ENCODE peak calls at places on chromosomes 2 and 18, in five cellular contexts. X is HCT116, U is SK-N-SH, M is K562, Y is HepG2. O is an unnamed sample. For H3K36me3, the result is how much of the 10 kb centered on the place peaks cover.

GRCh38 chr2:45774688-45775244 is 123.3 kb downstream of the PRKCE start:
- DNase-seq in U (no peak), Y (no peak), X (no peak), M (no peak), O (no peak)

GRCh38 chr2:126771501-126772195 is 115.7 kb downstream of the GYPC start:
- DNase-seq in M (no peak), Y (no peak), U (no peak), X (no peak), O (no peak)

GRCh38 chr2:224104668-224105386 is 65.7 kb upstream of the SERPINE2 start:
- DNase-seq in Y (peak), U (no peak), M (no peak), X (peak), O (no peak)

GRCh38 chr2:160489096-160489495 is 4.5 kb downstream of the RBMS1 start:
- DNase-seq in U (no peak), Y (no peak), X (no peak), M (no peak), O (no peak)

GRCh38 chr2:172943992-172944793 is 131.5 kb upstream of the MAP3K20 start:
- DNase-seq in Y (no peak), U (no peak), M (no peak), X (no peak), O (no peak)

GRCh38 chr2:117523267-117523666 is 291.2 kb upstream of the DDX18 start:
- DNase-seq in M (peak), X (no peak), U (peak), Y (no peak), O (no peak)

GRCh38 chr18:63063171-63063570 is 256.4 kb downstream of the BCL2 start:
- DNase-seq in U (no peak), X (no peak), M (no peak), Y (no peak), O (no peak)

GRCh38 chr2:64143154-64144056 is 815 bp downstream of the PELI1 start:
- DNase-seq in X (no peak), Y (peak), U (peak), M (peak), O (peak)

GRCh38 chr2:225841314-225841713 is 441.8 kb downstream of the NYAP2 start:
- DNase-seq in M (no peak), X (no peak), U (no peak), Y (no peak), O (no peak)

GRCh38 chr18:27728659-27729058 is 448.3 kb downstream of the CDH2 start:
- DNase-seq in U (no peak), M (no peak), X (no peak), Y (no peak), O (no peak)

GRCh38 chr2:892401-892800 is 58.2 kb upstream of the SNTG2 start:
- DNase-seq in M (no peak), X (no peak), U (no peak), Y (no peak), O (no peak)

GRCh38 chr18:76978616-76979015 is 154.0 kb downstream of the MBP start:
- DNase-seq in U (no peak), M (no peak), Y (no peak), X (no peak), O (no peak)

GRCh38 chr18:73790582-73790981 is 357.1 kb downstream of the FBXO15 start:
- DNase-seq in U (no peak), M (no peak), Y (no peak), X (no peak), O (no peak)

GRCh38 chr18:54919412-54919811 is 39.8 kb downstream of the CCDC68 start:
- DNase-seq in U (peak), M (no peak), X (no peak), Y (no peak), O (no peak)

GRCh38 chr2:181916726-181917377 is 25.3 kb downstream of the ITPRID2 start:
- DNase-seq in M (no peak), Y (no peak), U (no peak), X (no peak), O (no peak)

DNA sequence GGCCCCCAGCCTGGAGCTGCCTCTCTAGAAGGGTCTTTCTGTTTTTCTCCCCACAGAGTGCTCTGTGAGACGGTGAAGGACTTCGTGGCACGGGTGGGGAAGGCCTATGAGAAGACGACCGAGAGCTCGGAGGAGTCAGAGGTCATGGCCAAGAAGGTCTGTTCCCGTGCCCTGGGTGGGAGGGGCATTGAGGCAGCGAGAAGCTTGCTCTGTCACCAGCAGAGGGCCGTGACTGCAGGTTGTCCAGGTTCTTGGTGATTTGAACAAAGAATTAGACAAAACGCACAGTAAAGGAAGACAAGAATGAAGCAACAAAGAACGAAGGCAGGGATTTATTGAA is 93.9 kb downstream of the DGKD start:
- DNase-seq in X (no peak), Y (peak), U (no peak), M (peak), O (no peak)
- TF ChIP-seq YY1 in X (no peak), Y (no peak), U (no peak), M (no peak), O (no peak)

DNA sequence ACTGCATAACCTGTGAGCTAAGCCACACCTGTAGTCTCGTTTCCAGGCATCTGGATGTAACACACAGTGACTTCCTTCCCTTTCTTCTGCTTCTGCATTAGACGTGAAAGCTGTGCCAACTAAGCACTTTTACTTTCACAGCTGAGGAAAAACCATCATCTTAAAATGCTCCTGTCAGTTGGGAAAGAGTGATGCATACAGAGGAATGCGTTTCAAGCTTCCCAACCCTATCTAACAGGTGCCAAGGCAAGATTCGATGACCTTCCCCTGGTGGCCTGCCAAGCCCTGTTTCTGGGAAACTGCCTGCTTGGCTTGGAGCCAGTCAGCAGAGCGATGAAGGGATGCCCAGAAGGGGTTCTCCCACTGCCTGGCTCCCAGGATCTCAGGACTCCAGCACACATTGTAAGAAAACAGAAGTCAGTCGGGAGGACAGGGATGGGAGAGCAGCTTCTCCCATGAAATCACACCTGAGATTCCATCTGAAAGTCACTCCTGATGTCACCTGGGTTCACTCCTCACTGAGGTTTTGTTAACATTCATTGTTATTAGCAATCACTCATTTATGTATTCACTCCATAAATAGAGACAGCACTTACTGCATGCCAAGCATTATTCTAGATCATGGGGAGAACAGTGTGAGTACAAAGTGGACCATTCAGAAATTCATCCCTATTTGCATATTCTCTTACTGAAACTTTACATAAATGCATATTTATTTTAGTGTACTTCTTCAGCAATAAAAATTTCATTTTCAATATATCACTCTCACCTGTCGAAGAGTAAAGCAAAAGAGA is 64.1 kb downstream of the DTNA start:
- DNase-seq in M (no peak), Y (no peak), X (no peak), U (peak), O (no peak)
- H3K9ac ChIP-seq in M (no peak), Y (no peak), X (no peak), U (no peak), O (no peak)

GRCh38 chr2:71380665-71381064 is 49.1 kb downstream of the ZNF638 start:
- DNase-seq in M (no peak), Y (no peak), U (no peak), X (no peak), O (no peak)

GRCh38 chr2:71388214-71388613 is 56.6 kb downstream of the ZNF638 start:
- DNase-seq in U (no peak), M (no peak), X (no peak), Y (no peak), O (no peak)

GRCh38 chr2:71389379-71390072 is 57.9 kb downstream of the ZNF638 start:
- DNase-seq in U (no peak), X (no peak), Y (no peak), M (no peak), O (no peak)

GRCh38 chr2:71379086-71379485 is 47.5 kb downstream of the ZNF638 start:
- DNase-seq in Y (no peak), M (peak), U (no peak), X (peak), O (no peak)

DNA sequence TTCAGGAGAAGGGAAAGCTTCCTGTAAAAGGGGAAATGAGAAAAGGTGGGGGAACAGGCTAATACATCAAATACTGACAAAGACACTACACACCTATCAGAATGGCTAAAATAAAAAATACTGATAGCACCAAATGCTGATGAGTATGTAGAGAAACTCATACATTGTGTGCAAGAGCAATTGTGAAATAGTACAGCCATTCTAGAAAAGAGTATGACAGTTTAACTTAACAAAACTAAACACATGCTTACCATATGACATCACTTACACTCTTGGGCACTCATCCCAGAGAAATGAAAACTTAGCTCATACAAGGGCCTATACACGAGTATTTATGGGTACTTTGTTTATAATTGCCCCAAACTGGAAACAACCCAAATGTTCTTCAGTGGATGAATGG is 53.4 kb downstream of the ZNF638 start:
- DNase-seq in Y (no peak), U (no peak), X (no peak), M (no peak), O (no peak)
- H3K36me3 ChIP-seq in Y (under half), U (half or more), X (under half), M (half or more), O (half or more)

DNA sequence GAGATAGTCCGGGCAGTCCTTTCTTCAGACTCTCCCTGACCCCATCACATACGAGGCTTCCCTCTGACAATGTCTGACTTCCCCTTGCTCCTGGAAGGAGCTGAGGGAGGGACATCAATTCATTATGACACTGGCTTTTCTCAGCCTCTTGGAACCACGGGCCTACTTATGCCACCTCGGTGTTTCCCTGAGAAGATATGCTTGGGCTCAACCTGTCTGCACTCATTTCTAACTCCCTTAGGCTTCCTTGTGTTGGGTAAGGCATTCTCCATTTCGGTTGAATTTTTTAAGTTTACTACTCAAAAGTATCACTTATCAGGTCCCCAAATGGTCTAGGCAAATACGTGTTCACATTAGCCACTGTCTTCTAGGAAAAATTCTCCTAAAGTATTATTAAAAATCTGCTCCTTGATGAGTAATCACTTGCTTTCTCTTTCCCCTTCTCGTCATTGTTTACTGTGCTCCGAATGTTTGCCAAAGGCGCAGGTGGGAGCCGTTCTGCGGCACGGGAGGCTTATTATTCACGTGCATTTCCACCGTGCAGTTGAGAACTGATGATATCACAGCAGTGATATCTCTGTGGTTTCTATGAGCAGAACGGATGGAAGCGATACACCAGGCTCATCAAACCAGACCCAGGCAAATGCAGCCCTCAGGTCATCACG is 33.1 kb downstream of the ARL4C start:
- DNase-seq in X (no peak), M (no peak), U (peak), Y (no peak), O (no peak)
- TF ChIP-seq YY1 in X (no peak), M (no peak), U (no peak), Y (no peak), O (no peak)

GRCh38 chr2:240557101-240557751 is 562 bp downstream of the ANKMY1 start:
- DNase-seq in X (no peak), Y (no peak), M (no peak), U (no peak), O (no peak)
- H3K9ac ChIP-seq in X (no peak), Y (no peak), M (no peak), U (peak), O (no peak)

GRCh38 chr18:8381801-8382459 is 227.3 kb upstream of the RAB12 start:
- DNase-seq in X (no peak), M (no peak), Y (no peak), U (no peak), O (no peak)
- H3K36me3 ChIP-seq in X (under half), M (under half), Y (under half), U (under half), O (under half)